ENCODE peak calls at places on chromosomes 3 and 15, in four cellular contexts. R is Peyer's patch, G is GM13977, L is psoas muscle. H is an unnamed sample.
A peak's percentile ranks its signal among the peaks of the same experiment; 100 is the strongest.

GRCh38 chr15:29337156-29337959 is 67.7 kb upstream of the NSMCE3 start:
- DNase-seq in L (no peak), G (no peak), R (no peak), H (no peak)

GRCh38 chr3:126679318-126679751 is 24.4 kb upstream of the TXNRD3 start:
- DNase-seq in R (peak; percentile 81), G (peak; percentile 86), L (peak; percentile 82), H (peak; percentile 89)

GRCh38 chr3:77370413-77370812 is 330.5 kb downstream of the ROBO2 start:
- DNase-seq in G (no peak), R (no peak), L (no peak), H (no peak)

GRCh38 chr3:187978433-187979011 is 175.4 kb upstream of the LPP start:
- DNase-seq in G (no peak), R (peak; percentile 51), L (no peak), H (no peak)

GRCh38 chr15:77083381-77084160 is 12.7 kb upstream of the TSPAN3 start:
- DNase-seq in L (peak; percentile 76), R (peak; percentile 89), G (peak; percentile 48), H (peak; percentile 90)

GRCh38 chr3:15501126-15501525 is 20.4 kb downstream of the COLQ start:
- DNase-seq in R (no peak), G (no peak), L (no peak), H (no peak)

GRCh38 chr3:177613901-177614300 is 416.6 kb upstream of the TBL1XR1 start:
- DNase-seq in L (no peak), R (no peak), G (no peak), H (no peak)

GRCh38 chr15:85603160-85603559 is 191.6 kb downstream of the KLHL25 start:
- DNase-seq in R (no peak), G (no peak), L (no peak), H (no peak)

GRCh38 chr3:4421121-4421520 is 45.9 kb downstream of the SUMF1 start:
- DNase-seq in G (peak; percentile 38), R (no peak), L (no peak), H (no peak)

GRCh38 chr3:43032217-43032545 is 53.1 kb downstream of the GASK1A start:
- DNase-seq in G (no peak), L (no peak), R (no peak), H (no peak)

GRCh38 chr15:55740981-55741591 is 1.9 kb downstream of the PRTG start:
- DNase-seq in R (no peak), L (no peak), G (peak; percentile 13), H (no peak)

GRCh38 chr15:99058421-99058870 is 46.4 kb upstream of the SYNM start:
- DNase-seq in R (no peak), G (no peak), L (no peak), H (no peak)

GRCh38 chr3:10697918-10698317 is 118.1 kb upstream of the SLC6A11 start:
- DNase-seq in G (no peak), R (no peak), L (no peak), H (no peak)

GRCh38 chr3:147393261-147393964 is 12.9 kb downstream of the ZIC4 start:
- DNase-seq in L (peak; percentile 53), R (no peak), G (no peak), H (no peak)

GRCh38 chr3:35772364-35773009 is 133.2 kb downstream of the ARPP21 start:
- DNase-seq in L (peak; percentile 31), G (no peak), R (no peak), H (no peak)

GRCh38 chr3:37729119-37729518 is 132.6 kb upstream of the CTDSPL start:
- DNase-seq in G (no peak), R (no peak), L (no peak), H (no peak)

GRCh38 chr3:116442331-116443021 is 2.8 kb downstream of the LSAMP start:
- DNase-seq in G (no peak), R (no peak), L (no peak), H (no peak)

GRCh38 chr3:46231323-46231722 is 10.9 kb upstream of the CCR3 start:
- DNase-seq in G (no peak), R (no peak), L (no peak), H (no peak)

GRCh38 chr15:78804391-78804792 is 6.9 kb downstream of the ADAMTS7 start:
- DNase-seq in G (no peak), R (no peak), L (no peak), H (no peak)

GRCh38 chr3:148748323-148748722 is 50.6 kb downstream of the AGTR1 start:
- DNase-seq in R (no peak), L (no peak), G (no peak), H (no peak)

GRCh38 chr3:149969945-149970715 is 565 bp downstream of the PFN2 start:
- DNase-seq in G (peak; percentile 74), L (peak; percentile 80), R (peak; percentile 65), H (peak; percentile 87)

GRCh38 chr3:171086914-171087313 is 60.4 kb upstream of the SLC2A2 start:
- DNase-seq in L (no peak), R (no peak), G (no peak), H (no peak)
- TF ChIP-seq CTCF in L (no peak), R (no peak), G (no peak), H (no peak)

DNA sequence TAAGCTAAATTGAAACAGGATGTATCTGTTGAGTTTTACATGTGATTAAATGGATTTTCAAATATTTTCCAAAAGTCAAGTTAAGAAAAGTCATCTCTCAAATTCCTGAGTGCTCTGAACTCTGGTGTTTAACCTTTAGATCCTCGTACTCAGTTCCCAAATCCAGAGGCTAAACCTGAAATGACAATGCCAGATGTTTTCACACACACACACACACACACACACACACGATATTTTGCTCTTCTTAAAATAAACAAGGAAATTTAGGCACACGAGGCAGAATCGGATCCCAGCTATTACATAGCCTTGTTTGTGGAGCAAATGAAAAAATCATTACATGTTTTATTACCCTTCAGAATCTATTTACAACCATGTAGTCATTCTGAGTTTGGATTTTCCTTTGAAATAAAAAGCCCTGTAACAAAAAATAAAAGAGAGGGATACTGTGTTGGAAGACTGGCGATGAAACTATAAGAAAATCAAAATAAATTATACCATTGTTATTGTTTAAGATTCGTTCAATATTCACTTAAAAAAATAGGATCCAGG is 20.6 kb upstream of the UBE2E1 start:
- DNase-seq in L (no peak), R (no peak), G (no peak), H (no peak)
- TF ChIP-seq CTCF in L (no peak), R (no peak), G (no peak), H (no peak)

DNA sequence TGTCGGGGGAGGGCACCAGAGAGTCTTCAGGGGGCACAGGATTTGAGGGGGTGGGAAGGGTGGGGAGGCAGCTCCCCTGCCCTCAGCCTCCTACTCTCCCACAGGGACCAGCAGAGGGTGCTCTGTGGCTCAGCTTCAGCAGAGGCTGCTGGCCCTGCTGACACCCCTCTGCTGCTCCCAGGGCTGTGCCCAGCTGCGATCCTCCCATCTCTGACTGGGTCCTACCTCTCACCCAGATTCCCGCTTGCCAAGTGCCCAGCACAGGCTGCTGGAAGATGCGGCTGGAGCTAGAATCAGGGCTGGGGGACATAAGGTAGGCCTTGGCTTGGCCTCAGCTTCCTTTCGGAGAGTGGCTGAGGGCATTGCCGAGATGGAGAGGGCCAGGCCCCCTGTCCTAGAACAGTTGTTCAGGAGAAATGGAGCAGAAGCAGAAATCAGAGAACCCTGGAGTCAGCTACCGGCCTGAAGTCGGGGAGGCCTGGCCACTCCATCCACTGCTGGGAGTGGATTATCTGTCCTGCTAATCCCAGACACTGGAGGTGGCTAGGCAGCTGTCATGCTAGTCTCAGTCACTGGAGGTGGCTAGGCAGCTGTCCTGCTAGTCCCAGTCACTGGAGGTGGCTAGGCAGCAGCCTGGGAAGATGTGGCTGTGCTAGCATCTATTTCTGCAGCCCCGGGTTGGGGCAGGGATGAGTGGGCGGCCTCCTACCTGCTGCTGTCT is 3.9 kb downstream of the GRM2 start:
- DNase-seq in L (no peak), G (no peak), R (no peak), H (no peak)
- TF ChIP-seq CTCF in L (no peak), G (peak; percentile 10), R (no peak), H (no peak)

GRCh38 chr3:66463734-66464511 is 36.9 kb downstream of the LRIG1 start:
- DNase-seq in G (no peak), L (no peak), R (no peak), H (no peak)
- TF ChIP-seq CTCF in G (no peak), L (no peak), R (no peak), H (no peak)

GRCh38 chr3:13105851-13106250 is 32.6 kb upstream of the IQSEC1 start:
- DNase-seq in G (no peak), R (no peak), L (no peak), H (peak; percentile 32)
- TF ChIP-seq CTCF in G (no peak), R (no peak), L (no peak), H (no peak)